ENCODE peak calls at places on chromosomes 11 and 22, in seven cellular contexts. P is lung, T is lower lobe of right lung, S is left ventricle myocardium inferior, X is cardiac muscle cell, V is colonic mucosa, O is astrocyte of the cerebellum. W is an unnamed sample.

GRCh38 chr11:8671242-8671641 is 11.2 kb downstream of the TRIM66 start:
- DNase-seq in S (peak; percentile 30), P (no peak), O (peak; percentile 95), X (peak; percentile 94), T (no peak), V (peak; percentile 39), W (peak; percentile 37)

GRCh38 chr11:65067446-65067845 is 9.1 kb upstream of the NAALADL1 start:
- DNase-seq in S (no peak), P (no peak), V (no peak), T (no peak), O (no peak), X (no peak), W (no peak)

GRCh38 chr11:65787649-65788622 is 1.1 kb downstream of the OVOL1 start:
- DNase-seq in P (no peak), V (peak; percentile 97), T (no peak), O (no peak), X (no peak), S (no peak), W (no peak)

GRCh38 chr11:6531267-6531752 is 34.2 kb downstream of the DNHD1 start:
- DNase-seq in P (no peak), V (no peak), T (no peak), S (no peak), O (peak; percentile 24), X (peak; percentile 64), W (no peak)

GRCh38 chr11:8870461-8871282 is 40.3 kb upstream of the AKIP1 start:
- DNase-seq in O (no peak), X (peak; percentile 79), T (peak; percentile 84), V (peak; percentile 81), P (peak; percentile 62), S (peak; percentile 57), W (no peak)

GRCh38 chr11:64229090-64229958 is 1.0 kb upstream of the DNAJC4 start:
- DNase-seq in P (no peak), T (no peak), V (peak; percentile 32), O (no peak), X (no peak), S (no peak), W (no peak)

GRCh38 chr22:26894766-26895485 is 237.5 kb downstream of the MIAT start:
- DNase-seq in P (peak; percentile 29), S (no peak), O (peak; percentile 84), X (peak; percentile 78), T (no peak), V (no peak), W (no peak)

GRCh38 chr11:78365381-78365792 is 52.2 kb downstream of the GAB2 start:
- DNase-seq in V (no peak), O (peak; percentile 39), X (peak; percentile 53), S (no peak), P (peak; percentile 57), T (peak; percentile 45), W (no peak)

GRCh38 chr11:2612884-2613571 is 86.8 kb downstream of the KCNQ1OT1 start:
- DNase-seq in P (no peak), T (no peak), X (no peak), V (no peak), O (no peak), S (no peak), W (no peak)

GRCh38 chr11:44424841-44425240 is 114.9 kb upstream of the ALX4 start:
- DNase-seq in V (no peak), T (no peak), P (no peak), X (no peak), S (no peak), O (no peak), W (no peak)

DNA sequence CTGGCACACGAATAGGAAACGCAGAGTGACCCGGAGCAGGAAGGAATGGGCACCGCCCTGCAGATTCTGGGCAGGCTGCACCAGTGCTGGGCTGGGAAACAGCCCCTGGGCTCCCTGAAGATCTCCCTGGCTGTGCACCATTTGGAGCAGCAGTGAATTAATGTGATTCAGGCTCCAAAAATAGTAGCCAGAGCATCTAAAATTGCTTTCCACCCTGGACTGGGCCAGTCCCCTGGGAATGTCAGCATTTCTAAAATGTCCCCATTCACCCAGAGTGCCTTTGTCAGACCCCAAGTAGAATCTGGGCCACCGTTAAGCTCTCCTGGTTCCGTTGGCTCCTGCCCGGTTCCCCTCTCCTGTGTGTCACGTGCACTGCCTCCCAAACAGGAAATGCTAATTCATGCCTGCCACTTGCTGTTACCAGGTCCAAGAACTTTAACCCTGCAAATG is 18.5 kb downstream of the IRAG1 start:
- DNase-seq in S (peak; percentile 47), T (no peak), P (no peak), V (no peak), X (no peak), O (no peak), W (peak; percentile 64)
- H3K4me3 ChIP-seq in S (peak overlapping the region; percentile 52), T (peak overlapping the region; percentile 24), P (no peak overlapping the region), V (no peak overlapping the region), X (no peak overlapping the region), O (no peak overlapping the region), W (peak overlapping the region; percentile 65)

GRCh38 chr11:104997288-104997687 is 25.7 kb downstream of the CASP5 start:
- DNase-seq in P (no peak), X (peak; percentile 67), T (no peak), S (no peak), O (no peak), V (no peak), W (no peak)
- TF ChIP-seq CTCF in P (no peak), X (peak; percentile 27), T (no peak), S (no peak), O (no peak), V (no peak), W (no peak)

GRCh38 chr22:37148742-37149665 is 712 bp downstream of the IL2RB start:
- DNase-seq in S (no peak), O (no peak), V (no peak), X (no peak), T (no peak), P (no peak), W (no peak)
- H3K4me3 ChIP-seq in S (no peak overlapping the region), O (no peak overlapping the region), V (peak overlapping the region; percentile 15), X (no peak overlapping the region), T (peak overlapping the region; percentile 34), P (no peak overlapping the region), W (peak overlapping the region; percentile 48)

GRCh38 chr11:72813740-72814138 is 472 bp upstream of the ATG16L2 start:
- DNase-seq in V (peak; percentile 86), O (no peak), S (peak; percentile 88), X (peak; percentile 83), T (peak; percentile 93), P (peak; percentile 81), W (no peak)

GRCh38 chr11:72816404-72816990 is 2.3 kb downstream of the ATG16L2 start:
- DNase-seq in O (no peak), X (no peak), P (no peak), S (no peak), T (no peak), V (no peak), W (no peak)

GRCh38 chr11:72814139-72814830 is at the start of gene ATG16L2:
- DNase-seq in S (peak; percentile 87), O (no peak), T (peak; percentile 91), P (peak; percentile 88), V (peak; percentile 88), X (peak; percentile 89), W (no peak)

GRCh38 chr11:72812968-72813739 is 1.1 kb upstream of the ATG16L2 start:
- DNase-seq in S (peak; percentile 52), T (peak; percentile 76), X (peak; percentile 59), P (peak; percentile 62), V (peak; percentile 79), O (no peak), W (no peak)

GRCh38 chr11:72814831-72815618 is 814 bp downstream of the ATG16L2 start:
- DNase-seq in P (no peak), V (peak; percentile 62), T (no peak), X (peak; percentile 45), O (no peak), S (no peak), W (no peak)
- TF ChIP-seq CTCF in P (no peak), V (no peak), T (no peak), X (no peak), O (no peak), S (no peak), W (no peak)

DNA sequence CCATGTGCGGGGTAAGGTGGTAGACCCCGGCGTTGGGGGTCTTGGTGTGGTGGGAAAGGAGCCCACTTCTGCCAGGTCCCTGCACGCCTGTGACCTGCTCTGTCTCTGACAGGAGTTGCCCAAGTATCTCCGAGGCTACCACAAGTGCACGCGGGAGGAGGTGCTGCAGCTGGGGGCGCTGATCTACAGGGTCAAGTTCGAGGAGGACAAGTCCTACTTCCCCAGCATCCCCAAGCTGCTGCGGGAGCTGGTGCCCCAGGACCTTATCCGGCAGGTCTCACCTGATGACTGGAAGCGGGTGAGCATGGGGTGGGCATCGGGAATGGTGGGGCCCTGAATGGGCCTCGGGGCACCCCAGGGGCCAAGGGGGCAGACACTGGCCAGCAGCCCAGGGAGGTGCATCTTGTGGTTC is 83.0 kb downstream of the MYO7A start:
- DNase-seq in S (no peak), T (no peak), X (no peak), O (no peak), V (peak; percentile 16), P (no peak), W (no peak)
- H3K4me3 ChIP-seq in S (no peak overlapping the region), T (no peak overlapping the region), X (no peak overlapping the region), O (no peak overlapping the region), V (no peak overlapping the region), P (no peak overlapping the region), W (no peak overlapping the region)